ENCODE peak calls at places on chromosomes 3 and 15, in four cellular contexts. One of them, this sample, is unnamed.

GRCh38 chr3:24302382-24302781 is 192.3 kb downstream of the THRB start:
- DNase-seq in HFFc6: no peak
- DNase-seq in SK-MEL-5: no peak
- DNase-seq in AG20443: no peak
- DNase-seq in this sample: no peak

GRCh38 chr15:74036271-74037170 is 42.0 kb downstream of the PML start:
- DNase-seq in HFFc6: peak; percentile 52
- DNase-seq in SK-MEL-5: peak; percentile 78
- DNase-seq in AG20443: peak; percentile 81
- DNase-seq in this sample: peak; percentile 19

GRCh38 chr15:79673416-79674123 is 223.2 kb downstream of the MTHFS start:
- DNase-seq in HFFc6: peak; percentile 74
- DNase-seq in SK-MEL-5: no peak
- DNase-seq in AG20443: peak; percentile 61
- DNase-seq in this sample: no peak

GRCh38 chr3:197367081-197367780 is 68.8 kb upstream of the DLG1 start:
- DNase-seq in HFFc6: peak; percentile 39
- DNase-seq in SK-MEL-5: no peak
- DNase-seq in AG20443: peak; percentile 54
- DNase-seq in this sample: no peak

GRCh38 chr3:148882288-148882687 is 17.2 kb downstream of the CPA3 start:
- DNase-seq in HFFc6: no peak
- DNase-seq in SK-MEL-5: no peak
- DNase-seq in AG20443: peak; percentile 37
- DNase-seq in this sample: no peak

GRCh38 chr3:7518471-7518870 is 657.6 kb downstream of the GRM7 start:
- DNase-seq in HFFc6: no peak
- DNase-seq in SK-MEL-5: no peak
- DNase-seq in AG20443: no peak
- DNase-seq in this sample: no peak

GRCh38 chr15:77183066-77183465 is 112.2 kb upstream of the TSPAN3 start:
- DNase-seq in HFFc6: no peak
- DNase-seq in SK-MEL-5: no peak
- DNase-seq in AG20443: no peak
- DNase-seq in this sample: no peak

GRCh38 chr3:31968927-31969418 is 12.1 kb downstream of the OSBPL10 start:
- DNase-seq in HFFc6: peak; percentile 95
- DNase-seq in SK-MEL-5: peak; percentile 99
- DNase-seq in AG20443: peak; percentile 87
- DNase-seq in this sample: no peak

GRCh38 chr3:65080432-65080831 is 392.6 kb upstream of the ADAMTS9 start:
- DNase-seq in HFFc6: no peak
- DNase-seq in SK-MEL-5: peak; percentile 29
- DNase-seq in AG20443: no peak
- DNase-seq in this sample: no peak

GRCh38 chr3:15453501-15453900 is 26.1 kb downstream of the EAF1 start:
- DNase-seq in HFFc6: no peak
- DNase-seq in SK-MEL-5: no peak
- DNase-seq in AG20443: no peak
- DNase-seq in this sample: no peak

GRCh38 chr15:94327356-94327936 is 96.1 kb downstream of the MCTP2 start:
- DNase-seq in HFFc6: peak; percentile 44
- DNase-seq in SK-MEL-5: peak; percentile 69
- DNase-seq in AG20443: peak; percentile 62
- DNase-seq in this sample: no peak

GRCh38 chr3:134896141-134896540 is 101.1 kb downstream of the EPHB1 start:
- DNase-seq in HFFc6: no peak
- DNase-seq in SK-MEL-5: no peak
- DNase-seq in AG20443: no peak
- DNase-seq in this sample: no peak

GRCh38 chr15:86135030-86135429 is 55.4 kb downstream of the AGBL1 start:
- DNase-seq in HFFc6: no peak
- DNase-seq in SK-MEL-5: peak; percentile 64
- DNase-seq in AG20443: no peak
- DNase-seq in this sample: no peak

GRCh38 chr3:150725548-150725947 is 21.8 kb upstream of the ERICH6 start:
- DNase-seq in HFFc6: no peak
- DNase-seq in SK-MEL-5: no peak
- DNase-seq in AG20443: no peak
- DNase-seq in this sample: no peak

GRCh38 chr3:50473768-50474167 is 29.7 kb downstream of the CACNA2D2 start:
- DNase-seq in HFFc6: no peak
- DNase-seq in SK-MEL-5: no peak
- DNase-seq in AG20443: no peak
- DNase-seq in this sample: no peak

GRCh38 chr3:134883697-134884385 is 88.8 kb downstream of the EPHB1 start:
- DNase-seq in HFFc6: peak; percentile 13
- DNase-seq in SK-MEL-5: no peak
- DNase-seq in AG20443: peak; percentile 71
- DNase-seq in this sample: no peak

GRCh38 chr3:70090322-70090913 is 90.9 kb downstream of the SAMMSON start:
- DNase-seq in HFFc6: peak; percentile 16
- DNase-seq in SK-MEL-5: peak; percentile 44
- DNase-seq in AG20443: peak; percentile 46
- DNase-seq in this sample: no peak

GRCh38 chr3:122892118-122892517 is 97.2 kb downstream of the SLC49A4 start:
- DNase-seq in HFFc6: no peak
- DNase-seq in SK-MEL-5: no peak
- DNase-seq in AG20443: no peak
- DNase-seq in this sample: no peak

GRCh38 chr3:194330579-194330978 is 20.5 kb downstream of the CPN2 start:
- DNase-seq in HFFc6: peak; percentile 58
- DNase-seq in SK-MEL-5: no peak
- DNase-seq in AG20443: peak; percentile 76
- DNase-seq in this sample: no peak

GRCh38 chr15:60784855-60785254 is 305.9 kb upstream of the ICE2 start:
- DNase-seq in HFFc6: no peak
- DNase-seq in SK-MEL-5: no peak
- DNase-seq in AG20443: no peak
- DNase-seq in this sample: no peak

GRCh38 chr3:30331519-30331918 is 274.9 kb upstream of the TGFBR2 start:
- DNase-seq in HFFc6: no peak
- DNase-seq in SK-MEL-5: no peak
- DNase-seq in AG20443: no peak
- DNase-seq in this sample: no peak

GRCh38 chr3:178787960-178788359 is 251.7 kb downstream of the KCNMB2 start:
- DNase-seq in HFFc6: no peak
- DNase-seq in SK-MEL-5: no peak
- DNase-seq in AG20443: no peak
- DNase-seq in this sample: no peak

GRCh38 chr15:70156781-70157261 is 59.1 kb upstream of the TLE3 start:
- DNase-seq in HFFc6: peak; percentile 20
- DNase-seq in SK-MEL-5: no peak
- DNase-seq in AG20443: peak; percentile 89
- DNase-seq in this sample: no peak

GRCh38 chr3:110526732-110527727 is 544.6 kb upstream of the NECTIN3 start:
- DNase-seq in HFFc6: peak; percentile 85
- DNase-seq in SK-MEL-5: peak; percentile 7
- DNase-seq in AG20443: peak; percentile 71
- DNase-seq in this sample: no peak

GRCh38 chr3:71398157-71398836 is 185.2 kb downstream of the FOXP1 start:
- DNase-seq in HFFc6: no peak
- DNase-seq in SK-MEL-5: no peak
- DNase-seq in AG20443: no peak
- DNase-seq in this sample: no peak

GRCh38 chr3:122427857-122428471 is 12.1 kb upstream of the WDR5B start:
- DNase-seq in HFFc6: no peak
- DNase-seq in SK-MEL-5: no peak
- DNase-seq in AG20443: no peak
- DNase-seq in this sample: no peak

GRCh38 chr15:80093854-80094418 is 34.5 kb downstream of the ZFAND6 start:
- DNase-seq in HFFc6: no peak
- DNase-seq in SK-MEL-5: peak; percentile 46
- DNase-seq in AG20443: peak; percentile 7
- DNase-seq in this sample: no peak

This sample was measured in caudate nucleus.